ENCODE peak calls at places on chromosomes 4 and X, in nine cellular contexts. One of them, this sample, is unnamed. For H3K4me1, the result is how much of the 10 kb centered on the place peaks cover.

GRCh38 chr4:87078987-87079469 is 141.4 kb downstream of the KLHL8 start:
- DNase-seq in NT2/D1: no peak
- DNase-seq in HCT116: no peak
- DNase-seq in lung: no peak
- DNase-seq in esophagus squamous epithelium: no peak
- DNase-seq in transverse colon: no peak
- DNase-seq in Peyer's patch: no peak
- DNase-seq in GM23338: no peak
- DNase-seq in A549: no peak
- DNase-seq in this sample: no peak

GRCh38 chr4:152715076-152715475 is 35.3 kb upstream of the TMEM154 start:
- DNase-seq in A549: no peak
- DNase-seq in esophagus squamous epithelium: no peak
- DNase-seq in HCT116: no peak
- DNase-seq in lung: no peak
- DNase-seq in transverse colon: no peak
- DNase-seq in GM23338: no peak
- DNase-seq in Peyer's patch: no peak
- DNase-seq in NT2/D1: no peak
- DNase-seq in this sample: no peak

GRCh38 chr4:167730769-167731168 is 361.6 kb upstream of the ANXA10 start:
- DNase-seq in Peyer's patch: no peak
- DNase-seq in GM23338: no peak
- DNase-seq in NT2/D1: no peak
- DNase-seq in lung: no peak
- DNase-seq in esophagus squamous epithelium: no peak
- DNase-seq in transverse colon: no peak
- DNase-seq in HCT116: no peak
- DNase-seq in A549: no peak
- DNase-seq in this sample: no peak

GRCh38 chr4:185113340-185113739 is 29.7 kb upstream of the SLC25A4 start:
- DNase-seq in GM23338: no peak
- DNase-seq in esophagus squamous epithelium: no peak
- DNase-seq in A549: no peak
- DNase-seq in lung: no peak
- DNase-seq in transverse colon: no peak
- DNase-seq in Peyer's patch: no peak
- DNase-seq in NT2/D1: no peak
- DNase-seq in HCT116: no peak
- DNase-seq in this sample: no peak

GRCh38 chr4:6848717-6849305 is 60.8 kb upstream of the TBC1D14 start:
- DNase-seq in HCT116: no peak
- DNase-seq in Peyer's patch: no peak
- DNase-seq in esophagus squamous epithelium: no peak
- DNase-seq in transverse colon: no peak
- DNase-seq in NT2/D1: no peak
- DNase-seq in lung: no peak
- DNase-seq in A549: no peak
- DNase-seq in GM23338: no peak
- DNase-seq in this sample: no peak

GRCh38 chr4:4677825-4678522 is 136.1 kb upstream of the STX18 start:
- DNase-seq in Peyer's patch: no peak
- DNase-seq in transverse colon: no peak
- DNase-seq in HCT116: peak
- DNase-seq in A549: no peak
- DNase-seq in GM23338: peak
- DNase-seq in lung: no peak
- DNase-seq in NT2/D1: no peak
- DNase-seq in esophagus squamous epithelium: no peak
- DNase-seq in this sample: peak

GRCh38 chr4:8044699-8045098 is 105.0 kb upstream of the AFAP1 start:
- DNase-seq in NT2/D1: no peak
- DNase-seq in lung: no peak
- DNase-seq in A549: no peak
- DNase-seq in HCT116: no peak
- DNase-seq in GM23338: no peak
- DNase-seq in transverse colon: peak
- DNase-seq in esophagus squamous epithelium: no peak
- DNase-seq in Peyer's patch: no peak
- DNase-seq in this sample: no peak

GRCh38 chr4:17613761-17614415 is 553 bp upstream of the MED28 start:
- DNase-seq in NT2/D1: peak
- DNase-seq in HCT116: no peak
- DNase-seq in A549: no peak
- DNase-seq in transverse colon: no peak
- DNase-seq in GM23338: peak
- DNase-seq in Peyer's patch: no peak
- DNase-seq in esophagus squamous epithelium: no peak
- DNase-seq in lung: peak
- DNase-seq in this sample: peak

GRCh38 chr4:15479089-15479912 is 9.6 kb downstream of the CC2D2A start:
- DNase-seq in A549: peak
- DNase-seq in transverse colon: no peak
- DNase-seq in HCT116: peak
- DNase-seq in GM23338: peak
- DNase-seq in Peyer's patch: peak
- DNase-seq in esophagus squamous epithelium: no peak
- DNase-seq in lung: peak
- DNase-seq in NT2/D1: peak
- DNase-seq in this sample: peak

GRCh38 chr4:142563682-142564291 is 282.3 kb downstream of the INPP4B start:
- DNase-seq in NT2/D1: no peak
- DNase-seq in GM23338: no peak
- DNase-seq in Peyer's patch: no peak
- DNase-seq in transverse colon: no peak
- DNase-seq in A549: no peak
- DNase-seq in esophagus squamous epithelium: no peak
- DNase-seq in lung: no peak
- DNase-seq in HCT116: peak
- DNase-seq in this sample: no peak

GRCh38 chrX:115968436-115969252 is 201.9 kb upstream of the AGTR2 start:
- DNase-seq in esophagus squamous epithelium: no peak
- DNase-seq in GM23338: peak
- DNase-seq in transverse colon: peak
- DNase-seq in lung: peak
- DNase-seq in HCT116: peak
- DNase-seq in NT2/D1: peak
- DNase-seq in Peyer's patch: no peak
- DNase-seq in A549: peak
- DNase-seq in this sample: peak

GRCh38 chrX:122565952-122566351 is 618.1 kb upstream of the GRIA3 start:
- DNase-seq in transverse colon: no peak
- DNase-seq in HCT116: peak
- DNase-seq in esophagus squamous epithelium: no peak
- DNase-seq in NT2/D1: no peak
- DNase-seq in GM23338: no peak
- DNase-seq in Peyer's patch: no peak
- DNase-seq in lung: no peak
- DNase-seq in A549: no peak
- DNase-seq in this sample: no peak

GRCh38 chrX:40262641-40263560 is 165.1 kb upstream of the BCOR start:
- DNase-seq in Peyer's patch: no peak
- DNase-seq in GM23338: no peak
- DNase-seq in A549: no peak
- DNase-seq in esophagus squamous epithelium: no peak
- DNase-seq in transverse colon: no peak
- DNase-seq in lung: peak
- DNase-seq in HCT116: peak
- DNase-seq in NT2/D1: no peak
- DNase-seq in this sample: no peak

GRCh38 chrX:49922291-49923241 is at the start of gene CLCN5:
- DNase-seq in A549: peak
- DNase-seq in transverse colon: peak
- DNase-seq in lung: peak
- DNase-seq in esophagus squamous epithelium: peak
- DNase-seq in HCT116: peak
- DNase-seq in GM23338: peak
- DNase-seq in NT2/D1: peak
- DNase-seq in Peyer's patch: peak
- DNase-seq in this sample: peak

GRCh38 chr4:173272987-173273386 is 61.2 kb downstream of the HMGB2 start:
- DNase-seq in NT2/D1: no peak
- DNase-seq in esophagus squamous epithelium: no peak
- DNase-seq in Peyer's patch: no peak
- DNase-seq in A549: no peak
- DNase-seq in HCT116: no peak
- DNase-seq in GM23338: no peak
- DNase-seq in lung: no peak
- DNase-seq in transverse colon: no peak
- DNase-seq in this sample: no peak

GRCh38 chrX:119688856-119689455 is 4.0 kb downstream of the SEPTIN6 start:
- DNase-seq in HCT116: no peak
- DNase-seq in esophagus squamous epithelium: no peak
- DNase-seq in transverse colon: no peak
- DNase-seq in lung: no peak
- DNase-seq in Peyer's patch: no peak
- DNase-seq in GM23338: no peak
- DNase-seq in NT2/D1: no peak
- DNase-seq in A549: no peak
- DNase-seq in this sample: no peak
- H3K4me1 ChIP-seq in HCT116: under half
- H3K4me1 ChIP-seq in esophagus squamous epithelium: under half
- H3K4me1 ChIP-seq in transverse colon: under half
- H3K4me1 ChIP-seq in lung: under half
- H3K4me1 ChIP-seq in Peyer's patch: under half
- H3K4me1 ChIP-seq in GM23338: under half
- H3K4me1 ChIP-seq in NT2/D1: under half
- H3K4me1 ChIP-seq in A549: under half
- H3K4me1 ChIP-seq in this sample: under half

GRCh38 chrX:77977518-77977917 is 8.1 kb upstream of the PGAM4 start:
- DNase-seq in Peyer's patch: no peak
- DNase-seq in transverse colon: no peak
- DNase-seq in HCT116: no peak
- DNase-seq in lung: no peak
- DNase-seq in NT2/D1: no peak
- DNase-seq in A549: no peak
- DNase-seq in GM23338: no peak
- DNase-seq in esophagus squamous epithelium: no peak
- DNase-seq in this sample: no peak

GRCh38 chrX:77979870-77980269 is 10.4 kb upstream of the PGAM4 start:
- DNase-seq in GM23338: no peak
- DNase-seq in lung: no peak
- DNase-seq in Peyer's patch: no peak
- DNase-seq in esophagus squamous epithelium: no peak
- DNase-seq in HCT116: no peak
- DNase-seq in A549: no peak
- DNase-seq in NT2/D1: no peak
- DNase-seq in transverse colon: no peak
- DNase-seq in this sample: no peak
- H3K4me1 ChIP-seq in GM23338: under half
- H3K4me1 ChIP-seq in lung: under half
- H3K4me1 ChIP-seq in Peyer's patch: under half
- H3K4me1 ChIP-seq in esophagus squamous epithelium: under half
- H3K4me1 ChIP-seq in HCT116: under half
- H3K4me1 ChIP-seq in A549: under half
- H3K4me1 ChIP-seq in NT2/D1: under half
- H3K4me1 ChIP-seq in transverse colon: under half
- H3K4me1 ChIP-seq in this sample: under half

GRCh38 chrX:16836371-16836770 is 33.8 kb downstream of the RBBP7 start:
- DNase-seq in A549: peak
- DNase-seq in GM23338: peak
- DNase-seq in transverse colon: peak
- DNase-seq in HCT116: no peak
- DNase-seq in lung: no peak
- DNase-seq in NT2/D1: no peak
- DNase-seq in Peyer's patch: peak
- DNase-seq in esophagus squamous epithelium: no peak
- DNase-seq in this sample: peak
- H3K4me1 ChIP-seq in A549: under half
- H3K4me1 ChIP-seq in GM23338: under half
- H3K4me1 ChIP-seq in transverse colon: under half
- H3K4me1 ChIP-seq in HCT116: under half
- H3K4me1 ChIP-seq in lung: under half
- H3K4me1 ChIP-seq in NT2/D1: under half
- H3K4me1 ChIP-seq in Peyer's patch: under half
- H3K4me1 ChIP-seq in esophagus squamous epithelium: under half
- H3K4me1 ChIP-seq in this sample: under half

DNA sequence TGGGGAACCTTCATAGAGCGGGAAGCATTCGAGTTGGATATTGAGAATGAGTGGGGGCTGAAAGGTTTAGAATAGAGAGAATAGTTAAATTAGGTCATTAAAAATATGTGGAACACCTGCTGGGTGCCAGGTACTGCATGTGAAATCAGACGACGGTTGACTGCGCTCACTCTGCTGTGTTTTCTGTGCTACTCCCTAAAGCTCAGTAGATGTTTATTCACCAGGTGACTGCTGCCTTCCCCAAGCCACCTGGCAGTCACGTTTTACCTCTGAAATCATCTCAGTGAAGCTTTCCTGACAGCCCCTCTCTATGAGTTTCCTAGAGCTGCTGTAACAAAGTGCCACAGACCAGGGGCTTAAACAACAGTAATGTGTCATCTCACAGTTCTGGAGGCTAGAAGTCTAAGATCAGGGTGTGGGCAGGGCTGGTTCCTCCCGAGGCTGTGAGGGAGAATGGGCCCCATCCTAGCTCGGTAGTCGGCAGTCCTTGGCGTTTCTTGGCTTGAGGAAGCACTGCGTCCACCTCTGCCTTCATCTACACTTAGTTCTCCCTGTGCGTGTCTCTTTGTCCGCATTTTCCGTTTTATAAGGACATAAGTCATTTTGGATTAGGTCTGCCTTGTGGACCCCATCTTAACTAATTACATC is 25.3 kb downstream of the ADD1 start:
- DNase-seq in esophagus squamous epithelium: no peak
- DNase-seq in Peyer's patch: no peak
- DNase-seq in lung: no peak
- DNase-seq in NT2/D1: no peak
- DNase-seq in HCT116: no peak
- DNase-seq in transverse colon: no peak
- DNase-seq in A549: no peak
- DNase-seq in GM23338: no peak
- DNase-seq in this sample: no peak
- H3K4me1 ChIP-seq in esophagus squamous epithelium: under half
- H3K4me1 ChIP-seq in Peyer's patch: half or more
- H3K4me1 ChIP-seq in lung: half or more
- H3K4me1 ChIP-seq in NT2/D1: under half
- H3K4me1 ChIP-seq in HCT116: under half
- H3K4me1 ChIP-seq in transverse colon: half or more
- H3K4me1 ChIP-seq in A549: under half
- H3K4me1 ChIP-seq in GM23338: half or more
- H3K4me1 ChIP-seq in this sample: under half

DNA sequence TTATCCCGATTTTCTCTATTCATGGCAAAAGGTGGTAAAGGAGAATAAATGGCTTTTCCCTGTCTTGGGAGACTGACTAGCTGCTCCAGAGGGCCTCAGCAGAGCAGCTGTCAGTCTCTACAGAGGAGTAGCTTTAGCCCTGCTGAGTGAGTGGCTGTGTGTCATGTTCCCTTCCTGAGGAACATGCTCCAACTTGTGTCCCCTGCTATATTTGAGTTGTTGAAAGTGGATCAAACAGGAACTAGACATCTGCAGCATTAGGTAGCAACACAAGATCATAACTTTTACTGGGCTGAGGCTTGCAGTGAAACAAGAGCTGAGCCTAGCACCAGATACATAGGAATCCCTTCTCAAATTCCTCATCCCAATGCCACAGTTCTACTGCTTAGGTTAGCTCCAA is 26.7 kb upstream of the PLAC1 start:
- DNase-seq in NT2/D1: no peak
- DNase-seq in GM23338: no peak
- DNase-seq in A549: no peak
- DNase-seq in esophagus squamous epithelium: no peak
- DNase-seq in transverse colon: no peak
- DNase-seq in lung: no peak
- DNase-seq in HCT116: no peak
- DNase-seq in Peyer's patch: no peak
- DNase-seq in this sample: no peak
- H3K4me1 ChIP-seq in NT2/D1: under half
- H3K4me1 ChIP-seq in GM23338: under half
- H3K4me1 ChIP-seq in A549: under half
- H3K4me1 ChIP-seq in esophagus squamous epithelium: under half
- H3K4me1 ChIP-seq in transverse colon: under half
- H3K4me1 ChIP-seq in lung: under half
- H3K4me1 ChIP-seq in HCT116: under half
- H3K4me1 ChIP-seq in Peyer's patch: under half
- H3K4me1 ChIP-seq in this sample: under half